ENCODE peak calls at places on chromosomes 7 and 10, in eight cellular contexts. One of them, this sample, is unnamed.

GRCh38 chr7:38731195-38731594 is 100.0 kb upstream of the AMPH start:
- DNase-seq in stimulated activated CD8-positive, alpha-beta memory T cell treated with anti-CD3 and anti-CD28 coated beads, Interleukin-15, amount 100 ng/mL, for 24 hours: no peak
- DNase-seq in WTC11: no peak
- DNase-seq in GM10248: no peak
- DNase-seq in AG04449: peak
- DNase-seq in C1 segment of cervical spinal cord: no peak
- DNase-seq in stimulated activated CD4-positive, alpha-beta T cell treated with anti-CD3 and anti-CD28 coated beads, Interleukin-4, amount 100 ng/mL, for 1 hour: no peak
- DNase-seq in right atrium auricular region: no peak
- DNase-seq in this sample: no peak

GRCh38 chr7:159091480-159092475 is 52.9 kb downstream of the VIPR2 start:
- DNase-seq in GM10248: no peak
- DNase-seq in AG04449: no peak
- DNase-seq in C1 segment of cervical spinal cord: no peak
- DNase-seq in right atrium auricular region: peak
- DNase-seq in stimulated activated CD4-positive, alpha-beta T cell treated with anti-CD3 and anti-CD28 coated beads, Interleukin-4, amount 100 ng/mL, for 1 hour: no peak
- DNase-seq in stimulated activated CD8-positive, alpha-beta memory T cell treated with anti-CD3 and anti-CD28 coated beads, Interleukin-15, amount 100 ng/mL, for 24 hours: no peak
- DNase-seq in WTC11: no peak
- DNase-seq in this sample: no peak

GRCh38 chr7:110281362-110281761 is 809.6 kb upstream of the LRRN3 start:
- DNase-seq in AG04449: no peak
- DNase-seq in stimulated activated CD4-positive, alpha-beta T cell treated with anti-CD3 and anti-CD28 coated beads, Interleukin-4, amount 100 ng/mL, for 1 hour: no peak
- DNase-seq in stimulated activated CD8-positive, alpha-beta memory T cell treated with anti-CD3 and anti-CD28 coated beads, Interleukin-15, amount 100 ng/mL, for 24 hours: no peak
- DNase-seq in WTC11: no peak
- DNase-seq in right atrium auricular region: no peak
- DNase-seq in C1 segment of cervical spinal cord: no peak
- DNase-seq in GM10248: no peak
- DNase-seq in this sample: no peak

GRCh38 chr7:125605241-125605640 is 675.6 kb upstream of the POT1 start:
- DNase-seq in right atrium auricular region: no peak
- DNase-seq in stimulated activated CD8-positive, alpha-beta memory T cell treated with anti-CD3 and anti-CD28 coated beads, Interleukin-15, amount 100 ng/mL, for 24 hours: no peak
- DNase-seq in AG04449: no peak
- DNase-seq in stimulated activated CD4-positive, alpha-beta T cell treated with anti-CD3 and anti-CD28 coated beads, Interleukin-4, amount 100 ng/mL, for 1 hour: no peak
- DNase-seq in WTC11: no peak
- DNase-seq in GM10248: no peak
- DNase-seq in C1 segment of cervical spinal cord: no peak
- DNase-seq in this sample: no peak

GRCh38 chr7:142626420-142627035 is 122.7 kb upstream of the PRSS1 start:
- DNase-seq in C1 segment of cervical spinal cord: no peak
- DNase-seq in AG04449: no peak
- DNase-seq in GM10248: peak
- DNase-seq in right atrium auricular region: no peak
- DNase-seq in WTC11: peak
- DNase-seq in stimulated activated CD8-positive, alpha-beta memory T cell treated with anti-CD3 and anti-CD28 coated beads, Interleukin-15, amount 100 ng/mL, for 24 hours: peak
- DNase-seq in stimulated activated CD4-positive, alpha-beta T cell treated with anti-CD3 and anti-CD28 coated beads, Interleukin-4, amount 100 ng/mL, for 1 hour: peak
- DNase-seq in this sample: no peak

GRCh38 chr7:96111405-96111804 is 210.5 kb downstream of the SLC25A13 start:
- DNase-seq in AG04449: no peak
- DNase-seq in C1 segment of cervical spinal cord: no peak
- DNase-seq in right atrium auricular region: no peak
- DNase-seq in WTC11: no peak
- DNase-seq in stimulated activated CD8-positive, alpha-beta memory T cell treated with anti-CD3 and anti-CD28 coated beads, Interleukin-15, amount 100 ng/mL, for 24 hours: no peak
- DNase-seq in stimulated activated CD4-positive, alpha-beta T cell treated with anti-CD3 and anti-CD28 coated beads, Interleukin-4, amount 100 ng/mL, for 1 hour: no peak
- DNase-seq in GM10248: no peak
- DNase-seq in this sample: no peak

GRCh38 chr7:30113144-30113543 is 21.6 kb upstream of the MTURN start:
- DNase-seq in WTC11: no peak
- DNase-seq in GM10248: no peak
- DNase-seq in stimulated activated CD4-positive, alpha-beta T cell treated with anti-CD3 and anti-CD28 coated beads, Interleukin-4, amount 100 ng/mL, for 1 hour: no peak
- DNase-seq in stimulated activated CD8-positive, alpha-beta memory T cell treated with anti-CD3 and anti-CD28 coated beads, Interleukin-15, amount 100 ng/mL, for 24 hours: no peak
- DNase-seq in AG04449: no peak
- DNase-seq in right atrium auricular region: no peak
- DNase-seq in C1 segment of cervical spinal cord: no peak
- DNase-seq in this sample: no peak

GRCh38 chr7:130392456-130392860 is 12.2 kb downstream of the CPA1 start:
- DNase-seq in stimulated activated CD4-positive, alpha-beta T cell treated with anti-CD3 and anti-CD28 coated beads, Interleukin-4, amount 100 ng/mL, for 1 hour: no peak
- DNase-seq in right atrium auricular region: peak
- DNase-seq in C1 segment of cervical spinal cord: no peak
- DNase-seq in stimulated activated CD8-positive, alpha-beta memory T cell treated with anti-CD3 and anti-CD28 coated beads, Interleukin-15, amount 100 ng/mL, for 24 hours: no peak
- DNase-seq in WTC11: no peak
- DNase-seq in AG04449: no peak
- DNase-seq in GM10248: no peak
- DNase-seq in this sample: no peak

GRCh38 chr7:137458399-137458798 is 114.9 kb upstream of the PTN start:
- DNase-seq in AG04449: no peak
- DNase-seq in C1 segment of cervical spinal cord: no peak
- DNase-seq in right atrium auricular region: no peak
- DNase-seq in stimulated activated CD4-positive, alpha-beta T cell treated with anti-CD3 and anti-CD28 coated beads, Interleukin-4, amount 100 ng/mL, for 1 hour: no peak
- DNase-seq in stimulated activated CD8-positive, alpha-beta memory T cell treated with anti-CD3 and anti-CD28 coated beads, Interleukin-15, amount 100 ng/mL, for 24 hours: no peak
- DNase-seq in WTC11: no peak
- DNase-seq in GM10248: no peak
- DNase-seq in this sample: no peak

GRCh38 chr7:81812514-81813472 is 42.9 kb upstream of the HGF start:
- DNase-seq in C1 segment of cervical spinal cord: no peak
- DNase-seq in AG04449: no peak
- DNase-seq in right atrium auricular region: no peak
- DNase-seq in stimulated activated CD4-positive, alpha-beta T cell treated with anti-CD3 and anti-CD28 coated beads, Interleukin-4, amount 100 ng/mL, for 1 hour: no peak
- DNase-seq in stimulated activated CD8-positive, alpha-beta memory T cell treated with anti-CD3 and anti-CD28 coated beads, Interleukin-15, amount 100 ng/mL, for 24 hours: no peak
- DNase-seq in GM10248: no peak
- DNase-seq in WTC11: no peak
- DNase-seq in this sample: no peak

GRCh38 chr10:125448596-125448995 is 234.4 kb downstream of the TEX36 start:
- DNase-seq in WTC11: peak
- DNase-seq in AG04449: no peak
- DNase-seq in GM10248: no peak
- DNase-seq in stimulated activated CD4-positive, alpha-beta T cell treated with anti-CD3 and anti-CD28 coated beads, Interleukin-4, amount 100 ng/mL, for 1 hour: no peak
- DNase-seq in C1 segment of cervical spinal cord: no peak
- DNase-seq in stimulated activated CD8-positive, alpha-beta memory T cell treated with anti-CD3 and anti-CD28 coated beads, Interleukin-15, amount 100 ng/mL, for 24 hours: no peak
- DNase-seq in right atrium auricular region: peak
- DNase-seq in this sample: no peak

GRCh38 chr10:103451871-103452713 is at the start of gene CALHM2:
- DNase-seq in right atrium auricular region: peak
- DNase-seq in stimulated activated CD8-positive, alpha-beta memory T cell treated with anti-CD3 and anti-CD28 coated beads, Interleukin-15, amount 100 ng/mL, for 24 hours: peak
- DNase-seq in stimulated activated CD4-positive, alpha-beta T cell treated with anti-CD3 and anti-CD28 coated beads, Interleukin-4, amount 100 ng/mL, for 1 hour: peak
- DNase-seq in WTC11: peak
- DNase-seq in AG04449: no peak
- DNase-seq in GM10248: peak
- DNase-seq in C1 segment of cervical spinal cord: no peak
- DNase-seq in this sample: peak

GRCh38 chr10:90779573-90779972 is 78.3 kb downstream of the HTR7 start:
- DNase-seq in WTC11: no peak
- DNase-seq in GM10248: no peak
- DNase-seq in C1 segment of cervical spinal cord: no peak
- DNase-seq in stimulated activated CD8-positive, alpha-beta memory T cell treated with anti-CD3 and anti-CD28 coated beads, Interleukin-15, amount 100 ng/mL, for 24 hours: no peak
- DNase-seq in right atrium auricular region: no peak
- DNase-seq in AG04449: no peak
- DNase-seq in stimulated activated CD4-positive, alpha-beta T cell treated with anti-CD3 and anti-CD28 coated beads, Interleukin-4, amount 100 ng/mL, for 1 hour: no peak
- DNase-seq in this sample: no peak

GRCh38 chr7:39624935-39625694 is 1.7 kb downstream of the RALA start:
- DNase-seq in right atrium auricular region: no peak
- DNase-seq in stimulated activated CD4-positive, alpha-beta T cell treated with anti-CD3 and anti-CD28 coated beads, Interleukin-4, amount 100 ng/mL, for 1 hour: no peak
- DNase-seq in C1 segment of cervical spinal cord: no peak
- DNase-seq in GM10248: no peak
- DNase-seq in stimulated activated CD8-positive, alpha-beta memory T cell treated with anti-CD3 and anti-CD28 coated beads, Interleukin-15, amount 100 ng/mL, for 24 hours: no peak
- DNase-seq in AG04449: no peak
- DNase-seq in WTC11: no peak
- DNase-seq in this sample: no peak

GRCh38 chr7:10412426-10413019 is 561.1 kb upstream of the PHF14 start:
- DNase-seq in WTC11: no peak
- DNase-seq in C1 segment of cervical spinal cord: no peak
- DNase-seq in GM10248: peak
- DNase-seq in AG04449: no peak
- DNase-seq in stimulated activated CD8-positive, alpha-beta memory T cell treated with anti-CD3 and anti-CD28 coated beads, Interleukin-15, amount 100 ng/mL, for 24 hours: no peak
- DNase-seq in right atrium auricular region: no peak
- DNase-seq in stimulated activated CD4-positive, alpha-beta T cell treated with anti-CD3 and anti-CD28 coated beads, Interleukin-4, amount 100 ng/mL, for 1 hour: no peak
- DNase-seq in this sample: no peak

GRCh38 chr7:20541615-20542349 is 73.7 kb upstream of the ABCB5 start:
- DNase-seq in stimulated activated CD8-positive, alpha-beta memory T cell treated with anti-CD3 and anti-CD28 coated beads, Interleukin-15, amount 100 ng/mL, for 24 hours: no peak
- DNase-seq in C1 segment of cervical spinal cord: no peak
- DNase-seq in WTC11: no peak
- DNase-seq in right atrium auricular region: no peak
- DNase-seq in stimulated activated CD4-positive, alpha-beta T cell treated with anti-CD3 and anti-CD28 coated beads, Interleukin-4, amount 100 ng/mL, for 1 hour: no peak
- DNase-seq in GM10248: no peak
- DNase-seq in AG04449: no peak
- DNase-seq in this sample: no peak

GRCh38 chr10:62869958-62870357 is 53.8 kb upstream of the EGR2 start:
- DNase-seq in C1 segment of cervical spinal cord: no peak
- DNase-seq in WTC11: no peak
- DNase-seq in AG04449: no peak
- DNase-seq in GM10248: no peak
- DNase-seq in right atrium auricular region: no peak
- DNase-seq in stimulated activated CD4-positive, alpha-beta T cell treated with anti-CD3 and anti-CD28 coated beads, Interleukin-4, amount 100 ng/mL, for 1 hour: no peak
- DNase-seq in stimulated activated CD8-positive, alpha-beta memory T cell treated with anti-CD3 and anti-CD28 coated beads, Interleukin-15, amount 100 ng/mL, for 24 hours: no peak
- DNase-seq in this sample: no peak

GRCh38 chr7:76330673-76331072 is 28.1 kb downstream of the YWHAG start:
- DNase-seq in stimulated activated CD8-positive, alpha-beta memory T cell treated with anti-CD3 and anti-CD28 coated beads, Interleukin-15, amount 100 ng/mL, for 24 hours: no peak
- DNase-seq in stimulated activated CD4-positive, alpha-beta T cell treated with anti-CD3 and anti-CD28 coated beads, Interleukin-4, amount 100 ng/mL, for 1 hour: no peak
- DNase-seq in right atrium auricular region: no peak
- DNase-seq in GM10248: no peak
- DNase-seq in WTC11: no peak
- DNase-seq in C1 segment of cervical spinal cord: no peak
- DNase-seq in AG04449: no peak
- DNase-seq in this sample: no peak

GRCh38 chr7:82163586-82163985 is 280.0 kb downstream of the CACNA2D1 start:
- DNase-seq in C1 segment of cervical spinal cord: no peak
- DNase-seq in right atrium auricular region: no peak
- DNase-seq in stimulated activated CD4-positive, alpha-beta T cell treated with anti-CD3 and anti-CD28 coated beads, Interleukin-4, amount 100 ng/mL, for 1 hour: no peak
- DNase-seq in GM10248: no peak
- DNase-seq in stimulated activated CD8-positive, alpha-beta memory T cell treated with anti-CD3 and anti-CD28 coated beads, Interleukin-15, amount 100 ng/mL, for 24 hours: no peak
- DNase-seq in WTC11: no peak
- DNase-seq in AG04449: no peak
- DNase-seq in this sample: no peak

This sample was measured in activated gamma-delta T cell.